ENCODE peak calls at places on chromosomes 6 and 20, in six cellular contexts. Z is tibial nerve, N is left lung, Q is mesendoderm, F is IMR-90, R is endothelial cell of umbilical vein. C is an unnamed sample.
A peak's percentile ranks its signal among the peaks of the same experiment; 100 is the strongest.

GRCh38 chr6:54391577-54391976 is 83.3 kb downstream of the TINAG start:
- DNase-seq in Z (no peak), N (no peak), Q (no peak), F (no peak), R (no peak), C (no peak)

GRCh38 chr6:112308476-112308875 is 38.7 kb upstream of the RFPL4B start:
- DNase-seq in Z (no peak), N (no peak), Q (no peak), F (no peak), R (no peak), C (no peak)

GRCh38 chr20:51687071-51687470 is 81.1 kb downstream of the ATP9A start:
- DNase-seq in Z (no peak), N (no peak), Q (peak; percentile 32), F (peak; percentile 50), R (no peak), C (no peak)

GRCh38 chr6:76683985-76684384 is 611.5 kb upstream of the IMPG1 start:
- DNase-seq in Z (no peak), N (no peak), Q (peak; percentile 41), F (no peak), R (no peak), C (no peak)

GRCh38 chr6:119076966-119077642 is 1.4 kb downstream of the FAM184A start:
- DNase-seq in Z (no peak), N (no peak), Q (no peak), F (no peak), R (no peak), C (no peak)

GRCh38 chr6:2790588-2790987 is 25.4 kb downstream of the WRNIP1 start:
- DNase-seq in Z (no peak), N (no peak), Q (peak; percentile 94), F (peak; percentile 85), R (no peak), C (no peak)

GRCh38 chr6:77034161-77034560 is 429.1 kb downstream of the HTR1B start:
- DNase-seq in Z (no peak), N (no peak), Q (peak; percentile 95), F (peak; percentile 96), R (peak; percentile 49), C (no peak)

GRCh38 chr6:154154389-154154967 is 115.4 kb downstream of the OPRM1 start:
- DNase-seq in Z (peak; percentile 48), N (no peak), Q (peak; percentile 54), F (peak; percentile 80), R (peak; percentile 80), C (peak; percentile 61)

GRCh38 chr6:32483968-32484613 is 44.4 kb downstream of the HLA-DRA start:
- DNase-seq in Z (no peak), N (peak; percentile 78), Q (no peak), F (no peak), R (peak; percentile 1), C (no peak)

GRCh38 chr6:474454-475185 is 83.1 kb downstream of the IRF4 start:
- DNase-seq in Z (no peak), N (peak; percentile 65), Q (peak; percentile 19), F (no peak), R (no peak), C (peak; percentile 51)

GRCh38 chr6:16762547-16763477 is 1.6 kb upstream of the ATXN1 start:
- DNase-seq in Z (no peak), N (peak; percentile 84), Q (peak; percentile 80), F (peak; percentile 97), R (peak; percentile 88), C (peak; percentile 83)

GRCh38 chr20:36106606-36107005 is 47.9 kb upstream of the EPB41L1 start:
- DNase-seq in Z (no peak), N (no peak), Q (no peak), F (no peak), R (no peak), C (no peak)

GRCh38 chr6:75852721-75853120 is 103.7 kb downstream of the MYO6 start:
- DNase-seq in Z (no peak), N (no peak), Q (no peak), F (peak; percentile 29), R (peak; percentile 69), C (peak; percentile 51)

GRCh38 chr6:130183271-130184222 is 39.2 kb downstream of the SAMD3 start:
- DNase-seq in Z (no peak), N (no peak), Q (no peak), F (no peak), R (no peak), C (peak; percentile 6)

GRCh38 chr6:17703256-17703694 is 3.5 kb downstream of the NUP153 start:
- DNase-seq in Z (no peak), N (no peak), Q (no peak), F (peak; percentile 82), R (peak; percentile 86), C (peak; percentile 23)

GRCh38 chr6:109073344-109074235 is 21.1 kb downstream of the SESN1 start:
- DNase-seq in Z (no peak), N (no peak), Q (peak; percentile 75), F (peak; percentile 76), R (peak; percentile 77), C (peak; percentile 72)

GRCh38 chr6:136791296-136792065 is 796 bp downstream of the MAP3K5 start:
- DNase-seq in Z (peak; percentile 55), N (peak; percentile 91), Q (peak; percentile 33), F (peak; percentile 67), R (peak; percentile 61), C (peak; percentile 83)

GRCh38 chr20:59825944-59826759 is 107.3 kb downstream of the SYCP2 start:
- DNase-seq in Z (no peak), N (no peak), Q (no peak), F (no peak), R (no peak), C (peak; percentile 99)

GRCh38 chr6:14877758-14878157 is 368.1 kb upstream of the JARID2 start:
- DNase-seq in Z (no peak), N (no peak), Q (no peak), F (no peak), R (no peak), C (no peak)

GRCh38 chr20:44642203-44643153 is 9.0 kb downstream of the ADA start:
- DNase-seq in Z (no peak), N (no peak), Q (peak; percentile 93), F (peak; percentile 82), R (peak; percentile 89), C (peak; percentile 82)

GRCh38 chr6:168713839-168714238 is 272.9 kb downstream of the SMOC2 start:
- DNase-seq in Z (no peak), N (no peak), Q (peak; percentile 56), F (no peak), R (no peak), C (peak; percentile 85)

GRCh38 chr20:23096073-23096472 is 9.9 kb upstream of the CD93 start:
- DNase-seq in Z (no peak), N (no peak), Q (no peak), F (no peak), R (no peak), C (no peak)

GRCh38 chr6:135935951-135936601 is 84.6 kb downstream of the PDE7B start:
- DNase-seq in Z (no peak), N (no peak), Q (no peak), F (peak; percentile 75), R (no peak), C (no peak)

GRCh38 chr6:123715243-123715863 is 78.6 kb upstream of the TRDN start:
- DNase-seq in Z (no peak), N (no peak), Q (peak; percentile 59), F (no peak), R (peak; percentile 55), C (peak; percentile 64)

GRCh38 chr6:19433101-19433500 is 404.1 kb upstream of the ID4 start:
- DNase-seq in Z (no peak), N (no peak), Q (no peak), F (no peak), R (no peak), C (no peak)

GRCh38 chr6:88519227-88520019 is 353.3 kb upstream of the CNR1 start:
- DNase-seq in Z (no peak), N (no peak), Q (peak; percentile 13), F (no peak), R (no peak), C (no peak)

DNA sequence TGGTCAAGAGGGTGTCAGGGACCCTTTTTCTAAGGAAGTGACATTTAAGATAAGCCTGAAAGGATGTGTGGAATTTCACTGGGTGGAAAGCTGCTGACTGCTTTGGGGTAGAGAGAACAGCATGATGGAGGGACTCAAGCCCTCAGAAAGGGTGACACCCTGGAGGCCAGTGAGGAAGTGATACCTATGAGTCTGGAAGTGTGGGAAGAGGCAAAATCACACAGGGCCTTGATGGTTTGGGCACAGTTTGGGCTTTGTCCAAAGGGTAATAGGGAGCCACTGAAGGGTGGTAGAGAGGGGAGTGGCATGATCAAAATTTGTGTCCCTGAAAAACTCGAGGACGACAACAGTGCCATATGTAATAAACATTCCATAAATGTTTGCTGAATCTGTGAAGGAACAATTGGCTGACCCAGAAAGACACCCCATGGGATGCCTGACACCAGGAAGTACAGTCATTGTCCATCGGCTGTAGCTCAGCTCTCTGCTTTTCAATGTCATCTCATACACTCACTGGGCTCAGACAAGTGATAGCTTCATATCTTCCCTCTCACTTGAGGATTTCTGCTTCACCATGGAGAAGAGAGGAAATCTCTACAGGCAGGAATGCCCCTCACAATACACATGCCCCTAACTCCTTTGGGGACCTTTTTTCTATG is 21.3 kb downstream of the CASS4 start:
- DNase-seq in Z (no peak), N (no peak), Q (no peak), F (no peak), R (no peak), C (no peak)
- H3K4me3 ChIP-seq in Z (no peak overlapping the region), N (no peak overlapping the region), Q (no peak overlapping the region), F (no peak overlapping the region), R (no peak overlapping the region), C (no peak overlapping the region)

GRCh38 chr20:61800359-61801064 is 265.2 kb downstream of the TAF4 start:
- DNase-seq in Z (no peak), N (peak; percentile 57), Q (no peak), F (no peak), R (no peak), C (no peak)

GRCh38 chr20:61802721-61803311 is 262.9 kb downstream of the TAF4 start:
- DNase-seq in Z (no peak), N (peak; percentile 68), Q (no peak), F (no peak), R (no peak), C (no peak)

GRCh38 chr20:61801857-61802442 is 263.7 kb downstream of the TAF4 start:
- DNase-seq in Z (no peak), N (no peak), Q (no peak), F (no peak), R (no peak), C (no peak)

GRCh38 chr20:61801065-61801360 is 264.7 kb downstream of the TAF4 start:
- DNase-seq in Z (no peak), N (no peak), Q (no peak), F (no peak), R (no peak), C (no peak)

DNA sequence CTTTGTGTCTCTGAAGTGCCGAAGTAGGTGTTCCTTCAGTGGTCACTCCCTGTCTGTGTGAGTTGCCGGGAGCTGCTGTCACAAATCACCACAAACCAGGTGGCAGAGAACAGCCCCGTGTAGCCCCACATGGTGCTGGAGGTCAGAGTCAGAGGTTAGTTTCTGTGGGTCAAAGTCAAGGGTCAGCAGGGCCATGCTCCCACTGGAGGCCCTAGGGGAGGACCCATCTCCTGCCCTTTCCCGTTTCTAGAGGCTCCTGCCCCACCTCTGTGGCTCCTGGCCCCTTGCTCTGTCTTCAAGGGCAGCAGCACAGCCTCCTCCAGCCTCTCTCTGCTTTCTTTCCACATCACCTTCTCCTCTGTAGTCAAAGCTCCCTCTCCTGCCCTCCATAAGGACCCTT is 264.3 kb downstream of the TAF4 start:
- DNase-seq in Z (no peak), N (no peak), Q (no peak), F (no peak), R (no peak), C (no peak)
- H3K27me3 ChIP-seq in Z (no peaks in the 10 kb centered on the region), N (no peaks in the 10 kb centered on the region), Q (no peaks in the 10 kb centered on the region), F (peaks cover 9% of the 10 kb centered on the region), R (no peaks in the 10 kb centered on the region), C (no peaks in the 10 kb centered on the region)

GRCh38 chr6:45421700-45422540 is 44.2 kb upstream of the SUPT3H start:
- DNase-seq in Z (peak; percentile 58), N (peak; percentile 91), Q (peak; percentile 55), F (peak; percentile 67), R (peak; percentile 48), C (peak; percentile 15)
- H3K4me1 ChIP-seq in Z (no peaks in the 10 kb centered on the region), N (peaks cover 9% of the 10 kb centered on the region), Q (peaks cover 3% of the 10 kb centered on the region), F (peaks cover 11% of the 10 kb centered on the region), R (peaks cover 17% of the 10 kb centered on the region), C (no peaks in the 10 kb centered on the region)

GRCh38 chr6:43096451-43097097 is 20.5 kb downstream of the PTK7 start:
- DNase-seq in Z (no peak), N (peak; percentile 84), Q (peak; percentile 79), F (peak; percentile 81), R (peak; percentile 35), C (no peak)
- H3K4me3 ChIP-seq in Z (no peak overlapping the region), N (no peak overlapping the region), Q (no peak overlapping the region), F (no peak overlapping the region), R (no peak overlapping the region), C (no peak overlapping the region)

C was measured in small intestine.